ENCODE peak calls at places on chromosomes 4 and X, in five cellular contexts. H is NCI-H460, M is M059J, J is endodermal cell, F is iPS DF 19.7. P is an unnamed sample.

GRCh38 chr4:30720656-30721352 is 635 bp downstream of the PCDH7 start:
- DNase-seq in H (no peak), M (peak), J (no peak), F (no peak), P (no peak)

GRCh38 chrX:53116101-53116500 is 22.2 kb downstream of the KANTR start:
- DNase-seq in H (no peak), M (peak), J (no peak), F (no peak), P (peak)

GRCh38 chr4:41998019-41998418 is 7.7 kb downstream of the SLC30A9 start:
- DNase-seq in H (no peak), M (no peak), J (no peak), F (no peak), P (no peak)

GRCh38 chr4:168074861-168075260 is 17.5 kb upstream of the ANXA10 start:
- DNase-seq in H (no peak), M (no peak), J (no peak), F (no peak), P (no peak)

GRCh38 chrX:129641941-129642340 is 12.8 kb downstream of the APLN start:
- DNase-seq in H (no peak), M (peak), J (no peak), F (no peak), P (no peak)

GRCh38 chrX:147911192-147912022 is at the start of gene FMR1:
- DNase-seq in H (peak), M (peak), J (peak), F (no peak), P (peak)

GRCh38 chr4:54067163-54067562 is 2.8 kb upstream of the CHIC2 start:
- DNase-seq in H (no peak), M (peak), J (no peak), F (no peak), P (no peak)

GRCh38 chr4:165443276-165443675 is 64.5 kb downstream of the CPE start:
- DNase-seq in H (no peak), M (peak), J (no peak), F (no peak), P (no peak)

GRCh38 chr4:112178731-112179130 is 33.5 kb downstream of the FAM241A start:
- DNase-seq in H (no peak), M (peak), J (no peak), F (no peak), P (no peak)

GRCh38 chr4:146643812-146644401 is 5.2 kb downstream of the POU4F2 start:
- DNase-seq in H (peak), M (peak), J (no peak), F (no peak), P (no peak)

GRCh38 chrX:109350621-109351020 is 131.3 kb downstream of the GUCY2F start:
- DNase-seq in H (no peak), M (no peak), J (no peak), F (no peak), P (no peak)

GRCh38 chr4:171809854-171810253 is 3.4 kb upstream of the GALNTL6 start:
- DNase-seq in H (no peak), M (no peak), J (no peak), F (no peak), P (no peak)

GRCh38 chr4:136443006-136443405 is 1089.3 kb downstream of the PCDH18 start:
- DNase-seq in H (no peak), M (no peak), J (no peak), F (no peak), P (no peak)

GRCh38 chr4:168398188-168398587 is 79.6 kb upstream of the DDX60 start:
- DNase-seq in H (no peak), M (no peak), J (no peak), F (no peak), P (no peak)

GRCh38 chrX:1534321-1535168 is 2.4 kb downstream of the P2RY8 start:
- DNase-seq in H (no peak), M (no peak), J (peak), F (peak), P (no peak)

GRCh38 chrX:48541140-48541814 is 1.8 kb downstream of the TBC1D25 start:
- DNase-seq in H (no peak), M (no peak), J (no peak), F (no peak), P (no peak)

GRCh38 chr4:185201983-185202962 is 1.5 kb downstream of the CFAP97 start:
- DNase-seq in H (no peak), M (peak), J (no peak), F (no peak), P (no peak)

GRCh38 chrX:115378471-115378870 is 89.0 kb downstream of the LUZP4 start:
- DNase-seq in H (no peak), M (peak), J (no peak), F (no peak), P (no peak)

GRCh38 chr4:147739239-147739823 is 7.4 kb downstream of the ARHGAP10 start:
- DNase-seq in H (no peak), M (no peak), J (no peak), F (no peak), P (no peak)

GRCh38 chr4:16222957-16223527 is 3.2 kb downstream of the TAPT1 start:
- DNase-seq in H (no peak), M (no peak), J (no peak), F (no peak), P (no peak)

GRCh38 chr4:179196511-179196910 is 1754.3 kb upstream of the AGA start:
- DNase-seq in H (peak), M (peak), J (no peak), F (no peak), P (no peak)

GRCh38 chrX:1521459-1521956 is 15.5 kb downstream of the P2RY8 start:
- DNase-seq in H (no peak), M (no peak), J (peak), F (peak), P (no peak)

GRCh38 chr4:150379454-150379853 is 202.5 kb upstream of the MAB21L2 start:
- DNase-seq in H (no peak), M (peak), J (no peak), F (no peak), P (no peak)

GRCh38 chrX:146278381-146278780 is 460.8 kb downstream of the SLITRK2 start:
- DNase-seq in H (no peak), M (no peak), J (peak), F (no peak), P (no peak)

GRCh38 chr4:66926687-66927086 is 618.6 kb downstream of the CENPC start:
- DNase-seq in H (no peak), M (no peak), J (no peak), F (no peak), P (no peak)

GRCh38 chr4:113739197-113739596 is 22.3 kb downstream of the CAMK2D start:
- DNase-seq in H (no peak), M (no peak), J (no peak), F (no peak), P (no peak)

GRCh38 chr4:152953514-152953913 is 17.4 kb downstream of the FHDC1 start:
- DNase-seq in H (no peak), M (peak), J (no peak), F (no peak), P (no peak)